ENCODE peak calls at places on chromosome 2, in four cellular contexts. W, P, N and C are unnamed samples.

GRCh38 chr2:70089220-70089945 is 2.1 kb downstream of the PCBP1 start:
- DNase-seq in W (peak), P (peak), N (no peak), C (no peak)

GRCh38 chr2:148273158-148273691 is 252.3 kb downstream of the MBD5 start:
- DNase-seq in W (no peak), P (peak), N (no peak), C (no peak)

GRCh38 chr2:227325824-227326195 is 759 bp downstream of the MFF start:
- DNase-seq in W (peak), P (peak), N (peak), C (no peak)

GRCh38 chr2:205759732-205760516 is 77.6 kb downstream of the NRP2 start:
- DNase-seq in W (no peak), P (no peak), N (no peak), C (no peak)

GRCh38 chr2:226475650-226476049 is 324.0 kb downstream of the IRS1 start:
- DNase-seq in W (no peak), P (peak), N (no peak), C (no peak)

GRCh38 chr2:226795281-226796011 is 4.2 kb downstream of the IRS1 start:
- DNase-seq in W (no peak), P (peak), N (peak), C (no peak)

GRCh38 chr2:176001281-176001902 is 675 bp downstream of the LNPK start:
- DNase-seq in W (peak), P (peak), N (peak), C (peak)

GRCh38 chr2:207790898-207791297 is 21.2 kb upstream of the FZD5 start:
- DNase-seq in W (no peak), P (no peak), N (no peak), C (no peak)

GRCh38 chr2:170270278-170270864 is 92.4 kb downstream of the MYO3B start:
- DNase-seq in W (no peak), P (no peak), N (no peak), C (no peak)

GRCh38 chr2:160522951-160523700 is 29.5 kb upstream of the RBMS1 start:
- DNase-seq in W (no peak), P (peak), N (no peak), C (no peak)

GRCh38 chr2:70546376-70546775 is 7.2 kb downstream of the TGFA start:
- DNase-seq in W (no peak), P (peak), N (no peak), C (no peak)

GRCh38 chr2:189168876-189169499 is 10.6 kb downstream of the COL5A2 start:
- DNase-seq in W (no peak), P (peak), N (no peak), C (no peak)

GRCh38 chr2:63639344-63639743 is 50.6 kb downstream of the MDH1 start:
- DNase-seq in W (no peak), P (no peak), N (no peak), C (no peak)

GRCh38 chr2:239583171-239583878 is 182.5 kb upstream of the HDAC4 start:
- DNase-seq in W (no peak), P (no peak), N (peak), C (no peak)

GRCh38 chr2:95574506-95574905 is 17.3 kb upstream of the TRIM43 start:
- DNase-seq in W (no peak), P (no peak), N (no peak), C (no peak)

GRCh38 chr2:111670776-111671175 is 213.2 kb downstream of the ANAPC1 start:
- DNase-seq in W (no peak), P (no peak), N (no peak), C (peak)

GRCh38 chr2:205461169-205461568 is 221.1 kb upstream of the NRP2 start:
- DNase-seq in W (no peak), P (peak), N (no peak), C (no peak)

GRCh38 chr2:152115952-152116351 is 17.1 kb upstream of the CACNB4 start:
- DNase-seq in W (peak), P (no peak), N (no peak), C (no peak)

GRCh38 chr2:44543773-44544725 is 182.3 kb downstream of the CAMKMT start:
- DNase-seq in W (no peak), P (peak), N (no peak), C (no peak)

GRCh38 chr2:53785378-53785777 is 1.4 kb downstream of the ASB3 start:
- DNase-seq in W (no peak), P (peak), N (no peak), C (no peak)
- H3K27ac ChIP-seq in W (peak), P (peak), N (no peak), C (no peak)

GRCh38 chr2:166344286-166345113 is 31.2 kb downstream of the SCN9A start:
- DNase-seq in W (no peak), P (peak), N (no peak), C (no peak)
- H3K4me3 ChIP-seq in W (no peak), P (peak), N (no peak), C (no peak)

GRCh38 chr2:3305431-3305830 is 72.2 kb downstream of the EIPR1 start:
- DNase-seq in W (no peak), P (no peak), N (peak), C (no peak)

GRCh38 chr2:3305952-3306351 is 71.7 kb downstream of the EIPR1 start:
- DNase-seq in W (no peak), P (no peak), N (peak), C (no peak)

GRCh38 chr2:3302751-3303582 is 74.7 kb downstream of the EIPR1 start:
- DNase-seq in W (no peak), P (no peak), N (peak), C (no peak)

GRCh38 chr2:3302421-3302750 is 75.2 kb downstream of the EIPR1 start:
- DNase-seq in W (no peak), P (no peak), N (no peak), C (no peak)

GRCh38 chr2:3303583-3304406 is 73.8 kb downstream of the EIPR1 start:
- DNase-seq in W (peak), P (peak), N (peak), C (peak)
- H3K27ac ChIP-seq in W (peak), P (no peak), N (peak), C (no peak)

GRCh38 chr2:174039551-174040416 is 74.6 kb upstream of the SP3 start:
- DNase-seq in W (peak), P (peak), N (peak), C (peak)
- H3K4me3 ChIP-seq in W (no peak), P (no peak), N (peak), C (no peak)

DNA sequence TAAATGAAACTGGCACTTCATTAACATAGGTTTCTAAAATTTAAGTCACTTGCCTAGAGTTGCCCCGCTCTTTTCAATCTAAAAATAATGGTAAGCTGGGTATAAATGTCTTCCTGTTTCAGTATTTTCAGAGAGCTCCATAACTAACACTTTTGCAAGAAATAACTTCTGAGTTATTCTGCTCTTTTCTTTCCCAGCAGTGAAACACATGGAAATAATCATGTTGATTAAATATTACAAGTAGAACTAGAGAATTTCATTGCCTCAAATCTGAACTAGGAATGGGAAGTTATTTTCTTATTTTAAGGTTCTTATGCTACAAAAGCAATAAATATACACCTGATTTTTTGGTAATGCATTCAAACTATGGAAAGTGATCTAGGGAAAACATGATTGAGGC is 257.4 kb downstream of the IKZF2 start:
- DNase-seq in W (no peak), P (no peak), N (no peak), C (no peak)
- H3K27ac ChIP-seq in W (no peak), P (no peak), N (no peak), C (no peak)

DNA sequence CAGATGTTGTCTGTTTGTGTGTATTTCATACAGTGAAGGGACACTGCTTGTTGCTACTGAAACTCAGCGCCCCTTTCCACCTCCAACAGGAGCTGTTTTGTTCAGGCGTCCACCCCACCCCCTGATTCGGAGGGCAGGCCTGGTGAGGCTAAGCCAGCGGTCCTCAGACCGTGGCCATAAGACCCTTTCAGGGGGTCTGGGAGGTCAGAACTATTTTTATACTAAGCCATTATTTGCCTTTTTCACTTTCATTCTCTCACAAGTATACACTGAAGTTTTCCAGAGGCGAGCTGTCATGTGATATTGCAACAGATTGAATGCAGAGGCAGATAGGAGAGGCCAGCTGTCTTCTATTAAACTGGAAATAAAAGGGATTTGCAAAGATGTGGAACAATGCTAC is 39.7 kb upstream of the IGFBP5 start:
- DNase-seq in W (peak), P (peak), N (no peak), C (no peak)
- H3K4me3 ChIP-seq in W (no peak), P (no peak), N (no peak), C (no peak)